ENCODE peak calls at places on chromosomes 4 and X, in four cellular contexts. V is NCI-H187, C is mesothelial cell of epicardium, U is NCI-H1092. O is an unnamed sample.

GRCh38 chrX:68415289-68415688 is 18.0 kb downstream of the OPHN1 start:
- DNase-seq in V (no peak), C (no peak), U (no peak), O (no peak)

GRCh38 chrX:99522450-99522849 is 887.6 kb downstream of the PCDH19 start:
- DNase-seq in C (no peak), V (no peak), U (no peak), O (no peak)

GRCh38 chr4:119835511-119835910 is 206.9 kb upstream of the PDE5A start:
- DNase-seq in C (no peak), V (no peak), U (no peak), O (no peak)

GRCh38 chr4:165493359-165493758 is 114.6 kb downstream of the CPE start:
- DNase-seq in C (peak; percentile 81), U (no peak), V (no peak), O (no peak)

GRCh38 chrX:11111947-11112346 is 815 bp downstream of the HCCS start:
- DNase-seq in V (no peak), C (no peak), U (no peak), O (no peak)

GRCh38 chrX:63784902-63785692 is at the start of gene ARHGEF9:
- DNase-seq in C (peak; percentile 53), U (peak; percentile 39), V (no peak), O (no peak)

GRCh38 chrX:107710617-107711391 is 64.8 kb downstream of the TSC22D3 start:
- DNase-seq in C (no peak), V (no peak), U (no peak), O (no peak)

GRCh38 chr4:70722199-70722791 is 531 bp downstream of the RUFY3 start:
- DNase-seq in C (no peak), V (no peak), U (peak; percentile 32), O (no peak)

GRCh38 chr4:113784497-113785254 is 23.1 kb upstream of the CAMK2D start:
- DNase-seq in V (no peak), C (no peak), U (no peak), O (no peak)

GRCh38 chrX:74207539-74207938 is 96.4 kb upstream of the ZCCHC13 start:
- DNase-seq in U (no peak), C (no peak), V (no peak), O (no peak)

GRCh38 chr4:88722276-88722780 is 24.7 kb upstream of the NAP1L5 start:
- DNase-seq in C (no peak), U (no peak), V (no peak), O (no peak)

GRCh38 chr4:124943145-124943889 is 230.8 kb upstream of the ANKRD50 start:
- DNase-seq in U (no peak), C (no peak), V (no peak), O (no peak)

GRCh38 chrX:150365953-150366911 is 3.1 kb downstream of the MAMLD1 start:
- DNase-seq in V (no peak), U (no peak), C (peak; percentile 47), O (no peak)

GRCh38 chr4:53026233-53026632 is 164.1 kb downstream of the RASL11B start:
- DNase-seq in U (no peak), V (no peak), C (no peak), O (no peak)

GRCh38 chr4:153488006-153488718 is 22.0 kb downstream of the TMEM131L start:
- DNase-seq in V (no peak), C (no peak), U (no peak), O (no peak)

GRCh38 chrX:123504630-123505270 is 228.1 kb downstream of the THOC2 start:
- DNase-seq in V (no peak), U (no peak), C (no peak), O (no peak)

GRCh38 chrX:20372533-20372932 is 105.8 kb upstream of the RPS6KA3 start:
- DNase-seq in U (no peak), V (no peak), C (no peak), O (no peak)

GRCh38 chr4:1401409-1402020 is 4.7 kb downstream of the NKX1-1 start:
- DNase-seq in U (no peak), V (no peak), C (peak; percentile 35), O (no peak)

GRCh38 chr4:88706574-88706973 is 8.9 kb upstream of the NAP1L5 start:
- DNase-seq in C (no peak), U (peak; percentile 42), V (no peak), O (no peak)

GRCh38 chrX:71144651-71145050 is at the start of gene NLGN3:
- DNase-seq in C (no peak), V (no peak), U (no peak), O (no peak)

GRCh38 chr4:170089743-170090666 is at the start of gene AADAT:
- DNase-seq in V (peak; percentile 16), U (peak; percentile 70), C (peak; percentile 76), O (no peak)

GRCh38 chr4:1249731-1250526 is 999 bp upstream of the CTBP1 start:
- DNase-seq in V (no peak), U (no peak), C (no peak), O (no peak)

GRCh38 chr4:1177274-1178141 is 5.1 kb upstream of the SPON2 start:
- DNase-seq in V (no peak), C (no peak), U (no peak), O (no peak)

GRCh38 chrX:15769300-15769954 is 20.9 kb upstream of the ZRSR2 start:
- DNase-seq in V (no peak), U (no peak), C (no peak), O (no peak)

GRCh38 chrX:24371391-24371972 is 11.0 kb downstream of the SUPT20HL1 start:
- DNase-seq in V (no peak), U (peak; percentile 44), C (peak; percentile 70), O (no peak)

GRCh38 chr4:138681000-138681604 is 334.5 kb upstream of the NOCT start:
- DNase-seq in V (no peak), U (peak; percentile 83), C (peak; percentile 89), O (peak; percentile 24)

GRCh38 chr4:8745036-8745827 is 126.4 kb downstream of the HMX1 start:
- DNase-seq in V (no peak), U (no peak), C (peak; percentile 37), O (no peak)

GRCh38 chrX:13085533-13085932 is 41.1 kb upstream of the FAM9C start:
- DNase-seq in C (no peak), V (no peak), U (no peak), O (no peak)

GRCh38 chrX:68186552-68187262 is 246.6 kb downstream of the OPHN1 start:
- DNase-seq in C (no peak), V (no peak), U (no peak), O (no peak)

GRCh38 chr4:26343041-26343403 is 22.2 kb downstream of the RBPJ start:
- DNase-seq in U (no peak), C (no peak), V (no peak), O (no peak)

GRCh38 chr4:47933798-47934197 is 19.4 kb upstream of the NFXL1 start:
- DNase-seq in U (no peak), V (no peak), C (no peak), O (no peak)

GRCh38 chrX:119042996-119043395 is 29.8 kb upstream of the CT47C1 start:
- DNase-seq in V (no peak), C (no peak), U (no peak), O (no peak)

GRCh38 chr4:161287678-161288352 is 876.0 kb downstream of the FSTL5 start:
- DNase-seq in C (no peak), U (no peak), V (no peak), O (no peak)

GRCh38 chr4:43316813-43317212 is 424.3 kb downstream of the GRXCR1 start:
- DNase-seq in C (no peak), V (no peak), U (no peak), O (no peak)

GRCh38 chr4:132838244-132838643 is 310.9 kb upstream of the PCDH10 start:
- DNase-seq in C (no peak), U (no peak), V (no peak), O (no peak)

GRCh38 chr4:123506311-123506685 is 109.7 kb downstream of the SPRY1 start:
- DNase-seq in C (no peak), U (no peak), V (no peak), O (no peak)

GRCh38 chr4:723706-724105 is 18.1 kb downstream of the PCGF3 start:
- DNase-seq in U (no peak), V (no peak), C (no peak), O (no peak)

GRCh38 chrX:136063340-136064079 is 78.3 kb downstream of the SLC9A6 start:
- DNase-seq in C (no peak), V (no peak), U (no peak), O (no peak)

GRCh38 chr4:128519163-128519810 is 231.7 kb upstream of the PGRMC2 start:
- DNase-seq in V (no peak), U (no peak), C (no peak), O (no peak)

O was measured in NCI-H1436 treated with DMSO at 0.1 percent for 48 hours.